ENCODE peak calls at places on chromosomes 11 and 22, in four cellular contexts. E, O, S and W are unnamed samples.

GRCh38 chr11:13947379-13947778 is 15.1 kb upstream of the SPON1 start:
- DNase-seq in S (no peak), O (no peak), E (no peak), W (no peak)

GRCh38 chr11:67345949-67346819 is 7.2 kb downstream of the POLD4 start:
- DNase-seq in S (no peak), O (peak), E (peak), W (peak)

GRCh38 chr22:44354288-44354687 is 41.5 kb upstream of the SHISAL1 start:
- DNase-seq in E (no peak), S (no peak), O (no peak), W (no peak)

GRCh38 chr11:5364214-5364613 is 12.9 kb downstream of the OR51B6 start:
- DNase-seq in S (no peak), E (peak), O (no peak), W (peak)

GRCh38 chr11:16795146-16795545 is 56.7 kb downstream of the C11orf58 start:
- DNase-seq in E (no peak), S (no peak), O (no peak), W (no peak)

GRCh38 chr11:1778141-1778911 is 14.6 kb upstream of the CTSD start:
- DNase-seq in E (no peak), O (no peak), S (no peak), W (no peak)

GRCh38 chr11:5250777-5251176 is 1.1 kb upstream of the HBG1 start:
- DNase-seq in O (no peak), E (no peak), S (no peak), W (no peak)

GRCh38 chr22:16609548-16610261 is 17.1 kb upstream of the CCT8L2 start:
- DNase-seq in E (no peak), S (no peak), O (no peak), W (no peak)

GRCh38 chr11:11129118-11129517 is 223.9 kb downstream of the CSNK2A3 start:
- DNase-seq in E (no peak), O (no peak), S (no peak), W (no peak)

GRCh38 chr11:124890701-124891389 is 6.8 kb downstream of the ROBO4 start:
- DNase-seq in E (no peak), O (no peak), S (no peak), W (no peak)

GRCh38 chr11:95076416-95076815 is 9.7 kb downstream of the SRSF8 start:
- DNase-seq in E (peak), O (no peak), S (no peak), W (peak)

GRCh38 chr11:126384449-126385070 is 29.1 kb downstream of the ST3GAL4 start:
- DNase-seq in S (no peak), E (no peak), O (no peak), W (no peak)

GRCh38 chr11:122023614-122024250 is 92.3 kb downstream of the BLID start:
- DNase-seq in O (no peak), S (no peak), E (no peak), W (no peak)

GRCh38 chr22:39933741-39934140 is 26.5 kb upstream of the TMA7B start:
- DNase-seq in E (no peak), S (no peak), O (no peak), W (no peak)

GRCh38 chr11:134200688-134201087 is 23.1 kb downstream of the NCAPD3 start:
- DNase-seq in O (no peak), S (no peak), E (no peak), W (no peak)

GRCh38 chr11:62501432-62501891 is 45.1 kb downstream of the AHNAK start:
- DNase-seq in O (no peak), S (no peak), E (peak), W (no peak)

GRCh38 chr11:1559103-1559951 is 12.7 kb downstream of the DUSP8 start:
- DNase-seq in E (peak), O (peak), S (peak), W (peak)

GRCh38 chr11:93020248-93021088 is 51.0 kb downstream of the MTNR1B start:
- DNase-seq in S (no peak), E (peak), O (no peak), W (peak)

GRCh38 chr11:118892515-118892914 is 8.8 kb downstream of the CXCR5 start:
- DNase-seq in E (no peak), O (no peak), S (peak), W (no peak)

GRCh38 chr11:30326114-30326783 is 3.3 kb downstream of the ARL14EP start:
- DNase-seq in S (no peak), O (no peak), E (peak), W (no peak)

GRCh38 chr22:35186492-35186891 is 70.8 kb upstream of the HMGXB4 start:
- DNase-seq in E (no peak), S (no peak), O (no peak), W (no peak)

GRCh38 chr11:1923201-1923956 is 3.9 kb downstream of the TNNT3 start:
- DNase-seq in O (no peak), E (no peak), S (no peak), W (no peak)

GRCh38 chr11:60957188-60957587 is 5.2 kb upstream of the SLC15A3 start:
- DNase-seq in E (peak), S (no peak), O (no peak), W (peak)

GRCh38 chr22:42160251-42160650 is 29.6 kb upstream of the CYP2D6 start:
- DNase-seq in O (no peak), S (no peak), E (no peak), W (no peak)

GRCh38 chr11:569273-569885 is 6.9 kb upstream of the PHRF1 start:
- DNase-seq in O (no peak), S (no peak), E (no peak), W (no peak)

DNA sequence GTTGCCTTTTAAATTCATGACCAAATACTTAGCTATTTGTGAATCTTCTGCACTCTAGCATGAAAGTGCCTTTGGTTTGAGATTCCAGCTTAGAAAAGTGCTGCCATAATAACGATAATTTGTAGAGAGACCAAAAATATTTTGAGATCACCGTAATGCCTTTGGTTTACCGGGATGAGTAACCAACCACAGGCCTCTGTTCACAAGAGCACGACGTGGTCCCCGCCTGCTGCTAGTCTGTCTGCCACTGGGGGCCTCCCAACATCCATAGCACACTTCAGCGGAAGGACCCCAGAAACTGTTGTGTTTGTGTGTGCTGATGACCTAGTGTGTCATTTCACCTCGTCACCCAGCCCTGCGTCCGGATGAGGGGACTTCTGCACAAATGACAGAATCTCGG is 67.0 kb upstream of the RASSF10 start:
- DNase-seq in S (no peak), E (peak), O (no peak), W (no peak)
- TF ChIP-seq CTCF in S (no peak), E (no peak), O (no peak), W (no peak)

GRCh38 chr11:73632996-73633395 is 13.4 kb upstream of the PLEKHB1 start:
- DNase-seq in E (peak), S (no peak), O (no peak), W (no peak)
- H3K4me3 ChIP-seq in E (no peak), S (no peak), O (no peak), W (no peak)

DNA sequence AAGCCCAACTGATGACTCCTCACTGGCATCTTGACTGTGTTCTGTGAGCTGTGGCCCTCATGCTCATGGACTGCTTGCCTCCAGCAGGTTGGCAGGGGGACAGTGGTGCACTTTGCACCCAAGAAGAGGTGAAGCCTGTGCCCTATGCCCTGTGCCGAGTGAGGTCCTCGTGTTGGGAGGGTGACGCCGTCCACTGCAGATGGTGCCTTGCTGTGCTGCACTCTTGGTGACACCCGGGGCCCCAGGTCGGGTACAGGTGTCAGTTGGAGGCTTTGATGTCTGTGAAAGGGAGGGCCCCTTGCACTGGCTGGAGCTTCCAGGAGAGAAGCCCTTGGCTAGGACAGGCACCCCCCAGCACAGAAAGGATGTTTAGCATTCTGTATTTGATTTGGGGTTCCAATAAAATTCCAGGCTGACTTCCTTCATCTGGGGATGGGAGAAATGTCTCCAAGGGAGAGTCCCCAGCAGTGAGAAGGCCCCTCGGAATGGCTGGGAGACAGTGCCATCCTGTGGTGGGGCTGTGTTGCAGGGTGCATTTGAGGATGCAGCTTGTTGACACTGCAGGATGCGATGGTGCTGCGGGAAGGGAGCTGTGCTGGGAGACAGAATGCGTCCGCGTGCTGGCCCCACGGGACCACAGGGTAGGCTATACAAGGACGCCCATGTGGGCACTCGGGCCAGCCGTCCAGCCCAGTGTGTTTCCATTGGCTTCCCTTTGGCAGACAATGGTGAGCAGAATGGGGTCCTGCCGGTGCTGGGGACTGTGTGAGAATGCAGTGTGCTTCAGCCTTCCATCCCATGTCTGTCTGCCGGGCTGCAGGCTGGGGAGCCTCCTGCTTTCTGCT is 2.5 kb upstream of the ZDHHC8 start:
- DNase-seq in S (peak), O (no peak), E (no peak), W (peak)
- TF ChIP-seq CTCF in S (peak), O (peak), E (peak), W (peak)

DNA sequence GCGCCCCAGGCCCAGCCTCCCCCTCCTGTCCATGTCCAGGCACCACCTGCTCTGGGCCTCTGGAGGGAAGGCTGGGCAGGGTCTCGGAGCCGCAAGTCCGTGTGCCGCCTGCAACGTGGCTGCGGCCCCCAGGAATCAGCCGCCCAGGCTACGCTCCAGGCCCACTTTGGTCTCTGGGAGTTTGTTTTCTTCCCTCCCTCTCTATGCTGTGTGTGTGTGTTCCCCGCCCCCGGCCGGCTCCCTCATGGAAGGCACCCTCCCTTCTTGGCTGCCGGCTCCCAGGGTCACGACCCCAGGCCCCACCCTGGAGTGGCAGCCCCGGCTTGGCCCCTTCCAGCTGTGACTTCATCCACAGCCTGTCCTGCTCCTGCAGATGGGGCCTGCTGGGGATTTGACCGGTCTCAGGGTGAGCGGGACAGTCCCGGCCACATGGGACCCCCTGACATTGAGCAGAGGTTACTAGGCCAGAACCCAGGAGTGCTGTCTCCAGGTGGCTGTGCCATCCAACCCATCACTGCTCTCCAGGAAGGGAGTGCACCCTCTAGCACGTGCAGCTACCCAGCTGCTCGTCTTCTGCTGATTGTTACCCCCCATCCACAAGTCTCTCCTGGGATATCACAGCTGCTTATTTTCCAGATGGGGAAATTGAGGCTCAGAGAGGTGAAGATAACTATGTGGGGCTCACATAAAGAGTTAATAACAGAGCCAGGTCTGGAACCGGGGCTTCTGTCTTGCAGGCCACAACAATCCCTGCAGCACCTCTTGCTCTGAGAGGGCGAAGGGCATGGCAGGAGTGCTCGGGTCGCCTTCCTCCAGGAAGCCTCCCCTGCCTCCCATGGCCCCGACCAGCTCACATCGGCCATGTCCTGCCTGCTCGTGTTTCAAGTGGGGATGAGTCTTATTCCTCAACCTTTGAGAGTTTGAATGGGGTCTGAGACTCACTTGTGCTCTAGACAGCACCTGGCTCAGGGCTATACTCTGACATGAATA is 2.8 kb upstream of the LIF start:
- DNase-seq in S (no peak), O (no peak), E (no peak), W (no peak)
- H3K4me3 ChIP-seq in S (no peak), O (no peak), E (peak), W (no peak)

GRCh38 chr22:28951969-28952521 is 68.7 kb downstream of the ZNRF3 start:
- DNase-seq in S (no peak), O (peak), E (peak), W (peak)
- TF ChIP-seq CTCF in S (no peak), O (peak), E (peak), W (peak)

GRCh38 chr11:56214537-56214936 is 19.5 kb downstream of the OR5T2 start:
- DNase-seq in S (no peak), E (no peak), O (no peak), W (no peak)
- H3K4me3 ChIP-seq in S (no peak), E (no peak), O (no peak), W (no peak)

GRCh38 chr11:120335596-120335927 is 651 bp upstream of the ARHGEF12 start:
- DNase-seq in S (no peak), E (no peak), O (no peak), W (peak)

GRCh38 chr11:120333801-120334200 is 2.4 kb upstream of the ARHGEF12 start:
- DNase-seq in O (no peak), E (no peak), S (no peak), W (no peak)

GRCh38 chr11:120335928-120336640 is at the start of gene ARHGEF12:
- DNase-seq in S (peak), E (peak), O (peak), W (peak)

GRCh38 chr11:120334332-120334731 is 1.9 kb upstream of the ARHGEF12 start:
- DNase-seq in S (no peak), E (no peak), O (no peak), W (no peak)

DNA sequence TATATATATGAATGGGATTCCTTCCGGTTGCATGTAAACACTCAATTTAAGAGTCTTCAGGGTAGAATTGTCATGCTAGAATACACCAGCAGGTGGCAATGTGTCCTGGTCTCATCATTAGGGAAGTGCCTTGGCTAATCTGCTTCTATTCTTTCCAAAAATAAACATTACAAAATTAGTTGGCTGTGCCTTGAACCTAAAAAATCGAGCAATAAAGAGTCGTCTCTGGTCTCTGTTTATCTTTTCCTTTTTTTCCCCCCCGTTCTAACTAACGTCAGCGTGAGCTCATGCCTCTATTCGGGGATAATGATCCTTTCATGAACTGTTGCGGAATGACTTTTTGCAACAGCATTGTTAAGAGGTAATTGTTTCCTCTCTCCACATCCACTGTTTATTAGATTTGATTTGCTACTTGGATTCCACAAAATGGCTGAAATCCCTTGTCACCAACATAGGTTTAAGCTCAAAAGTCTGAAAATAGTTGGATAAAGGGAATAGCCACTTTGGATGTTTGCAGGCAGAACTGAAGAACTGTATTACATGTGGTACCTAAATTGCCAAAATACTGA is 1.2 kb upstream of the ARHGEF12 start:
- DNase-seq in E (peak), O (peak), S (peak), W (peak)
- TF ChIP-seq CTCF in E (peak), O (peak), S (peak), W (peak)

GRCh38 chr11:3775761-3776406 is 21.5 kb downstream of the NUP98 start:
- DNase-seq in O (no peak), E (no peak), S (no peak), W (peak)
- H3K4me3 ChIP-seq in O (no peak), E (no peak), S (no peak), W (no peak)

GRCh38 chr22:25772288-25772687 is 30.3 kb downstream of the MYO18B start:
- DNase-seq in S (no peak), O (no peak), E (no peak), W (no peak)

GRCh38 chr22:25775501-25775900 is 33.5 kb downstream of the MYO18B start:
- DNase-seq in S (no peak), E (peak), O (no peak), W (no peak)

GRCh38 chr22:25777870-25778269 is 35.9 kb downstream of the MYO18B start:
- DNase-seq in O (peak), S (no peak), E (peak), W (peak)

GRCh38 chr22:25777411-25777810 is 35.4 kb downstream of the MYO18B start:
- DNase-seq in O (no peak), E (no peak), S (no peak), W (no peak)

GRCh38 chr22:25774575-25775026 is 32.6 kb downstream of the MYO18B start:
- DNase-seq in E (no peak), O (no peak), S (no peak), W (no peak)
- TF ChIP-seq CTCF in E (peak), O (peak), S (no peak), W (peak)